ENCODE peak calls at places on chromosomes 4 and X, in ten cellular contexts. M, P, L, Q, Z, C, T, N, A and O are unnamed samples.

GRCh38 chr4:2621419-2621818 is 85.0 kb downstream of the FAM193A start:
- DNase-seq in M (no peak), P (no peak), L (no peak), Q (no peak), Z (no peak), C (no peak), T (no peak), N (no peak), A (no peak), O (no peak)

GRCh38 chrX:155028749-155029360 is 2.2 kb downstream of the FUNDC2 start:
- DNase-seq in M (no peak), P (peak), L (no peak), Q (no peak), Z (no peak), C (no peak), T (peak), N (no peak), A (no peak), O (no peak)

GRCh38 chr4:82618321-82618720 is 56.5 kb upstream of the TMEM150C start:
- DNase-seq in M (no peak), P (peak), L (no peak), Q (no peak), Z (no peak), C (peak), T (peak), N (no peak), A (no peak), O (no peak)

GRCh38 chr4:18847276-18847890 is 825.8 kb upstream of the LCORL start:
- DNase-seq in M (no peak), P (no peak), L (no peak), Q (no peak), Z (no peak), C (no peak), T (no peak), N (no peak), A (no peak), O (no peak)

GRCh38 chrX:123959281-123960063 is 2.0 kb upstream of the STAG2 start:
- DNase-seq in M (peak), P (peak), L (peak), Q (peak), Z (peak), C (no peak), T (peak), N (peak), A (peak), O (no peak)

GRCh38 chr4:22485751-22486150 is 30.1 kb downstream of the ADGRA3 start:
- DNase-seq in M (no peak), P (peak), L (peak), Q (no peak), Z (no peak), C (peak), T (peak), N (no peak), A (no peak), O (no peak)

GRCh38 chr4:144495944-144496343 is 150.0 kb upstream of the HHIP start:
- DNase-seq in M (no peak), P (no peak), L (no peak), Q (no peak), Z (no peak), C (no peak), T (no peak), N (no peak), A (no peak), O (no peak)

GRCh38 chr4:127580891-127581290 is 51.9 kb upstream of the INTU start:
- DNase-seq in M (no peak), P (no peak), L (no peak), Q (no peak), Z (no peak), C (no peak), T (no peak), N (no peak), A (no peak), O (no peak)

GRCh38 chr4:8323947-8324555 is 54.5 kb downstream of the HTRA3 start:
- DNase-seq in M (no peak), P (no peak), L (no peak), Q (no peak), Z (no peak), C (no peak), T (no peak), N (no peak), A (no peak), O (peak)

GRCh38 chr4:63814171-63814964 is 594.9 kb downstream of the TECRL start:
- DNase-seq in M (no peak), P (no peak), L (no peak), Q (no peak), Z (no peak), C (no peak), T (no peak), N (no peak), A (peak), O (no peak)

GRCh38 chr4:71445819-71446218 is 107.0 kb downstream of the SLC4A4 start:
- DNase-seq in M (no peak), P (no peak), L (no peak), Q (no peak), Z (no peak), C (no peak), T (no peak), N (no peak), A (no peak), O (no peak)

GRCh38 chrX:12950851-12951589 is 23.9 kb upstream of the TMSB4X start:
- DNase-seq in M (no peak), P (peak), L (no peak), Q (peak), Z (no peak), C (no peak), T (no peak), N (peak), A (no peak), O (no peak)

GRCh38 chr4:6523251-6523650 is 50.8 kb upstream of the PPP2R2C start:
- DNase-seq in M (no peak), P (no peak), L (no peak), Q (no peak), Z (no peak), C (no peak), T (no peak), N (no peak), A (no peak), O (no peak)

GRCh38 chr4:16858275-16858752 is 40.1 kb downstream of the LDB2 start:
- DNase-seq in M (no peak), P (peak), L (no peak), Q (no peak), Z (no peak), C (no peak), T (peak), N (no peak), A (no peak), O (no peak)

GRCh38 chr4:113758361-113758760 is 3.2 kb downstream of the CAMK2D start:
- DNase-seq in M (no peak), P (peak), L (no peak), Q (no peak), Z (no peak), C (peak), T (peak), N (no peak), A (no peak), O (no peak)

GRCh38 chrX:140434347-140434746 is 70.5 kb downstream of the SOX3 start:
- DNase-seq in M (no peak), P (no peak), L (no peak), Q (no peak), Z (no peak), C (no peak), T (no peak), N (no peak), A (no peak), O (no peak)

DNA sequence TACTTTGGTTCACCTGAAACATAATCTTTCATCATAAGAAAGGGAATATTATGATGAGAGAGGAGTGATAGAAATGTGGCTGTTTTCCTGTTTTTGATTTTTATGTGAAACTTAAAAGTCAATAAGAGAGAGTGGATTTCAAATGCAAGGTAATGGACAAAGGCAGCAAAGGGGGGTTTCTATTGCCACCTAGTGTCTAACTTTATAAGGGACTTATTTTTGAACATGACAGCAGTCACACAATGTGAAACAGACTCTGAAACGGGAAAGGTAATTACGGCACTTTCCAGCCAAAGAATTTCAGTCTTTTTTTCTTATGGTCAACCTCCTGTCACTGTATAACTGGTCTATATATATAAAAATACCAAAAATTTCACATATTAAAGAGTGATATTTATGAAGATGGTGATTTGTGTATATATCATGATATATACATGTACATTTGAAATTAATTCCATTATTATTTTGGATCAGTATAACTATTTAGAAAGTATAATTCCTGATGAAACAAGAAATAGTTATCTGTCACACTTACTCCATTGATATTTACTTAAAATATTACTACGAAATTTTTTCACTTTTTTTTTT is 127.1 kb downstream of the FBXO8 start:
- DNase-seq in M (peak), P (peak), L (peak), Q (peak), Z (no peak), C (no peak), T (peak), N (no peak), A (no peak), O (no peak)
- TF ChIP-seq CTCF in M (peak), P (peak), L (peak), Q (peak), Z (peak), C (peak), T (peak), N (peak), A (peak), O (peak)

DNA sequence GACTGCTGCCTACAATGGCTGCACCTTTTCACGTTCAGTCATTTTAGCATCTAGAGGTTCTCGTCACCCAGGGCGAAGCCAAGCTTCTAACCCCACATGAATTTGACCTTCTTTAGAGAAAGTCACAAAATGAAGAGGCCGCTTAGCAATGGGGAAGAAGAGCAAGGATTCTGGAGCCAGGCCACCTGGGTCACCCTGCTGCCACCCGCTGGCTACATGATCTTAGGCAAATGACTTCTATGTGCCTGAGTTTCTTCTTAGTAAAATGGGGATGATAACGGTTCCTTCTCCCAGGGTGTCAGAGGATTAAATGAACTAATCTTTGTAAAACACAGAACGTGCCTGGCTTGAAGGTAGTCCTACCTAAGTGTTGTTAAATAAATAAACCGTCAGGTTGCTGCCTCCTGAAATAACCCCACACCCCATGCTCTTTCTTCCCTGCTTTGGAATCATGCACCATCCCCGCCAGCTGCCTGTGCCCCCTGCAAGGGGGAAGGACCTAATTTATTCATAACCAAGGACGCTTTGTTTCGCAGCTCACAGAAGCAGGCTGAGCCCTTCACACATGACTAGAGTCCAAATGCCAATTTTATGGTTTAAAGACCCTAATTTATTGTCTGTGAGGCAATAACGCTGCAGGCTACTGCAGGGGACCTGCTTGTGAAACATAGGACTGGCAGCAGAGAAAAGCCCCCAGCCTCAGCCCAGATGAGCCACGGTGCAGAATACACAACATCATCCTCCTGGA is 28.6 kb upstream of the NSG1 start:
- DNase-seq in M (no peak), P (no peak), L (no peak), Q (peak), Z (no peak), C (no peak), T (no peak), N (no peak), A (no peak), O (no peak)
- TF ChIP-seq CTCF in M (no peak), P (no peak), L (no peak), Q (no peak), Z (no peak), C (no peak), T (no peak), N (no peak), A (no peak), O (no peak)

GRCh38 chrX:45070116-45071007 is 130.3 kb downstream of the DIPK2B start:
- DNase-seq in M (no peak), P (peak), L (peak), Q (peak), Z (no peak), C (peak), T (peak), N (no peak), A (no peak), O (no peak)
- TF ChIP-seq CTCF in M (peak), P (peak), L (peak), Q (peak), Z (peak), C (peak), T (peak), N (peak), A (peak), O (peak)

DNA sequence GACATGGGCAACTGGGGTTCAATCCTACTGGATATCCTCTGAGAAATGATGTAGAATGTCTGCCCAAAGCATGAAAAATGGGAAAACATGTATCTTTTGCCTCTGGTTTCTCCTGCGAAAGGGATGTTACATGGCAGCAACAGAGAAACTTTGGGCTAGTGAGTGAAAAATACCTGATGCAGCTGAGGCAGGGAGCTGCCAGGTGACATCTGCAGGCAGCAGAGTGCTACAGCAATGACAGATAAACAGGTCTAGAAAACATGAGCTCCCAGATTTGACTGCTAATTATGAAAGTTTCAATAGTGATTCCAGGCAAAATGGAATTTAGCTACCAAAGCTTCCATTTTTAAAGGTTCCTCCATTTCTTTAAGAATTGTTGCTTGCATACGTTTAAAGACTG is 4.8 kb upstream of the CXCL1 start:
- DNase-seq in M (peak), P (no peak), L (peak), Q (peak), Z (no peak), C (no peak), T (no peak), N (no peak), A (no peak), O (no peak)
- TF ChIP-seq CTCF in M (peak), P (peak), L (peak), Q (peak), Z (no peak), C (peak), T (no peak), N (peak), A (peak), O (peak)

DNA sequence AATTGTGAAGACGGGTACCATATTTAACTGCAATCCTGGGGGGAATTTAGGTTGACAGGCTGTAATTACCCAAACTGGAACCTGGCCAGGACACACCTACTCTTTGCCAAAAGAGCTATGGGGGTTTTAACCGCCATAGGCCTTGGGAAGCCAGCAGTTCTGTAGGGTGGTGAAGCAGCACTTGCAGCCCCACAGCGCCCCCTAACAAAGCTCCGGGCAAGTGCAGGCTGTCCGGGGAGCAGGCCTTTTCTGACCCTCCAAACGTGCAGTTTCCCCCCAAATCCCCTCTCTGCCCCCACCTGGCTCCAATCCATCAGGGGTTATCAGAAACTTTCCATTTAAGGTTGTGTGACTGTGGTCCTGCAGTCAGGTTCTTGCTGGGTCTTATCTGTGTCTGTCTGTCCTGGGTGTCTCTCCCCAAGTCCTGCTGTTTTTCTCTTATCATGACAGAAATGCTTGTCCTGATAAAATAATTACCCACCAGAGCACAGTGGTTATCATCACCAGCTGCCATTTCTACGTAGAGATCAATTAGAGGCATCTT is 350.9 kb downstream of the MID1IP1 start:
- DNase-seq in M (no peak), P (peak), L (peak), Q (peak), Z (no peak), C (no peak), T (peak), N (peak), A (peak), O (no peak)
- TF ChIP-seq CTCF in M (peak), P (peak), L (no peak), Q (peak), Z (peak), C (peak), T (peak), N (peak), A (no peak), O (peak)